ENCODE peak calls at places on chromosomes 2 and 18, in eight cellular contexts. X is HCT116, Q is GM23338, Z is SK-N-SH, U is GM23248, E is neural progenitor cell, W is OCI-LY7, V is hepatocyte. T is an unnamed sample.
A peak's percentile ranks its signal among the peaks of the same experiment; 100 is the strongest.

GRCh38 chr18:26405190-26405781 is 143.1 kb downstream of the KCTD1 start:
- DNase-seq in X (peak; percentile 36), Z (peak; percentile 62), W (peak; percentile 61), U (peak; percentile 58), V (peak; percentile 51), Q (peak; percentile 36), E (peak; percentile 48), T (peak; percentile 62)

GRCh38 chr2:69957970-69958369 is 3.5 kb downstream of the ASPRV1 start:
- DNase-seq in X (no peak), W (peak; percentile 25), Q (no peak), U (no peak), V (no peak), E (no peak), Z (no peak), T (no peak)

GRCh38 chr18:34048423-34048822 is 176.3 kb downstream of the NOL4 start:
- DNase-seq in V (no peak), U (no peak), Z (peak; percentile 4), E (peak; percentile 72), W (no peak), X (no peak), Q (peak; percentile 49), T (no peak)

GRCh38 chr2:46985512-46985911 is 69.9 kb upstream of the MCFD2 start:
- DNase-seq in U (peak; percentile 79), Q (no peak), W (no peak), Z (no peak), X (no peak), V (no peak), E (no peak), T (peak; percentile 59)

GRCh38 chr2:144502356-144502755 is 17.6 kb downstream of the ZEB2 start:
- DNase-seq in Z (no peak), W (no peak), E (peak; percentile 61), Q (no peak), V (no peak), X (no peak), U (no peak), T (no peak)

GRCh38 chr2:220269421-220269820 is 642.0 kb downstream of the SLC4A3 start:
- DNase-seq in V (no peak), X (no peak), Z (no peak), U (no peak), W (no peak), E (peak; percentile 58), Q (peak; percentile 45), T (no peak)

GRCh38 chr2:142853912-142854311 is 23.6 kb upstream of the KYNU start:
- DNase-seq in E (no peak), W (no peak), U (no peak), Q (no peak), Z (no peak), X (no peak), V (no peak), T (no peak)

GRCh38 chr2:211875488-211875887 is 663.1 kb downstream of the ERBB4 start:
- DNase-seq in X (no peak), Z (no peak), Q (no peak), U (no peak), W (no peak), V (no peak), E (no peak), T (peak; percentile 9)

GRCh38 chr2:189466656-189467055 is 25.4 kb downstream of the WDR75 start:
- DNase-seq in Z (peak; percentile 14), Q (peak; percentile 50), V (peak; percentile 66), W (peak; percentile 16), X (no peak), E (peak; percentile 15), U (peak; percentile 57), T (peak; percentile 51)

GRCh38 chr2:236629961-236630872 is 60.6 kb downstream of the ACKR3 start:
- DNase-seq in V (no peak), E (no peak), X (no peak), W (no peak), Z (no peak), Q (no peak), U (no peak), T (no peak)

GRCh38 chr18:41162191-41162590 is 792.8 kb upstream of the PIK3C3 start:
- DNase-seq in Z (no peak), Q (no peak), X (no peak), V (no peak), U (no peak), W (no peak), E (no peak), T (no peak)

GRCh38 chr2:37663390-37663789 is 8.1 kb downstream of the CDC42EP3 start:
- DNase-seq in W (no peak), V (no peak), Q (no peak), U (no peak), X (no peak), Z (no peak), E (no peak), T (no peak)

GRCh38 chr2:86416126-86416525 is 25.0 kb upstream of the KDM3A start:
- DNase-seq in E (no peak), V (no peak), U (no peak), W (no peak), Z (no peak), Q (no peak), X (no peak), T (no peak)

GRCh38 chr18:48839819-48840490 is 110.8 kb downstream of the SMAD7 start:
- DNase-seq in Q (no peak), V (no peak), E (no peak), W (no peak), X (no peak), Z (no peak), U (no peak), T (no peak)

GRCh38 chr2:221104391-221104811 is 467.7 kb downstream of the EPHA4 start:
- DNase-seq in Z (no peak), Q (peak; percentile 41), E (peak; percentile 36), X (no peak), V (peak; percentile 13), U (peak; percentile 83), W (no peak), T (no peak)

GRCh38 chr2:219452361-219453317 is 18.0 kb downstream of the SPEG start:
- DNase-seq in X (peak; percentile 71), E (no peak), Q (no peak), V (peak; percentile 80), Z (peak; percentile 63), W (no peak), U (peak; percentile 97), T (peak; percentile 98)

GRCh38 chr18:76958692-76959341 is 136.5 kb downstream of the ZNF236 start:
- DNase-seq in E (no peak), U (no peak), Z (peak; percentile 75), W (no peak), V (no peak), Q (no peak), X (no peak), T (no peak)

GRCh38 chr2:222844323-222844722 is 16.5 kb upstream of the ACSL3 start:
- DNase-seq in Z (no peak), E (no peak), Q (no peak), U (peak; percentile 97), V (no peak), W (no peak), X (peak; percentile 32), T (peak; percentile 95)

GRCh38 chr2:62197017-62197586 is 1.2 kb downstream of the B3GNT2 start:
- DNase-seq in U (peak; percentile 41), E (peak; percentile 40), Q (no peak), Z (peak; percentile 68), X (no peak), V (peak; percentile 43), W (peak; percentile 74), T (peak; percentile 17)

GRCh38 chr2:12493031-12493513 is 223.7 kb upstream of the TRIB2 start:
- DNase-seq in E (no peak), Z (no peak), Q (no peak), X (no peak), W (no peak), V (peak; percentile 34), U (peak; percentile 86), T (peak; percentile 84)

GRCh38 chr2:201006704-201007103 is 43.2 kb upstream of the ORC2 start:
- DNase-seq in X (no peak), Q (no peak), E (no peak), W (no peak), Z (no peak), V (no peak), U (no peak), T (no peak)

DNA sequence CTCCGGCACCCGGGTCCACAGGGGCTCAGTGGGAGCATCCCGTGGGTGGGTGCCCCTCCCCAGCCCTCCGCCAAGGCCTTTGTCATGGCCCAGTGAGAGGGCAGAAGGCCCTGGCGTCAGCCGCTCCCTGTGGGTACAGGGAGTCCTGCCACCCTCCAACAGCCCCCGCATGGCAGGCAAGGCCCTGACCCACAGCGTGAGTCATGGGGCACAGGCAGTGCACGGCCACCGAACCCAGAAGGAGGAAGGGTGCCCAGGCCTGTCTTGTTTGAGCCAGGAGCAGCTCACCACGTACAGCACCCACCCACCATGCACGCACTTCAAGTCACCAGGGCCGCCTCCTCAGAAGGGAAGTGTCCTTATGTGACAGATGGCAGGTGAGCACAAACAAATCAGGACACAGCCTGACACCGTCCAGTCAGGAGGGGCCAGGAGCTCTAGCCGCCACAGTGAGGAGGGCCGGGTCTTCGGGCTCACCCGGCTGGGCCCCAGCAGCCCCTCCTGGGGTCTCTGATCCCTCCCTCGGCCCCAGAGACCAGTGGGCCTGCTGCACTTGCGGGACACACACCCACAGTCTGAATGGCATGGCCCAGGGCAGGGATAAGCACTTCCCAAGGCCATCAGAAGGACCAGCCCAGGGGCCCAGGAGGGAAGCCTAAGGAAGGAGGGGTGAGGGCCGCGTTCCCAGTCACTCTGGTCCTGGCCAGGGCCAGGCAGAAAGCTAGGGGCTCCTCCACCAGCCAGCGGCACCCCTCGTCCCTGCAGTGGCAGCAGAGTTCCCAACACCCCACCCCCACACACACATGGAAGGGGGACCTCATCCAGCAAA is 25.8 kb downstream of the BIN1 start:
- DNase-seq in Z (no peak), V (no peak), E (no peak), U (no peak), X (no peak), W (peak; percentile 19), Q (no peak), T (no peak)
- TF ChIP-seq EZH2phosphoT487 in Z (no peak), V (no peak), E (no peak), U (no peak), X (no peak), W (no peak), Q (no peak), T (no peak)

DNA sequence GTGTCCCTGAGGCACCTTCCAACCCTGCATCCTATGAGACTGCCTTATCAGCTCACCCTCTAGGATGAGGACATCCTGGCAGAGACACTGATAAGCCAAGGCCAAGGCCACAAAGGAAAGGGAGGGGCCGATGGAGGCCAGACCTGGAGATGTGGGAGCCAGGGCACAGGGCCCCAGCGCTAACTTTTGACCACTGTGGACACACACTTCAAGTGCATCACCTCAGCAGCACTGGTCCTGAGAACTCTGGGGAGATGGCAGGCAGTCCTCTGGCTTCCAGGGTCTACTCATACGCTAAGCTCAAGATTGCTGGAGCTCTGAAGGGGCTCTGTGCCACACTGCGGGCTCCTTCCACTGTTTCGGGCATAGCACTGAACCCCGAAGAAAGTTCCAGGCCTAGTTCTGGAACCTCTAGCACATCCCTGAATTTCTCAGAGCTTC is 100.2 kb upstream of the ID2 start:
- DNase-seq in X (no peak), Z (no peak), V (no peak), U (no peak), Q (no peak), E (no peak), W (no peak), T (no peak)
- H3K4me2 ChIP-seq in X (no peak overlapping the region), Z (no peak overlapping the region), V (no peak overlapping the region), U (no peak overlapping the region), Q (no peak overlapping the region), E (no peak overlapping the region), W (peak overlapping the region; percentile 90), T (no peak overlapping the region)

GRCh38 chr2:203646266-203646864 is 60.1 kb upstream of the CD28 start:
- DNase-seq in Q (no peak), E (peak; percentile 9), X (no peak), W (no peak), Z (no peak), V (no peak), U (no peak), T (no peak)
- H2AFZ ChIP-seq in Q (peak overlapping the region; percentile 28), E (no peak overlapping the region), X (no peak overlapping the region), W (no peak overlapping the region), Z (no peak overlapping the region), V (no peak overlapping the region), U (no peak overlapping the region), T (no peak overlapping the region)

GRCh38 chr2:101238930-101239759 is 13.5 kb upstream of the CNOT11 start:
- DNase-seq in V (peak; percentile 83), E (no peak), W (no peak), U (no peak), Q (no peak), X (no peak), Z (no peak), T (peak; percentile 89)
- TF ChIP-seq EZH2phosphoT487 in V (no peak), E (no peak), W (no peak), U (no peak), Q (no peak), X (no peak), Z (no peak), T (no peak)